ENCODE peak calls at places on chromosomes 3 and 15, in nine cellular contexts. E, Q, R, K, F, W, S, C and A are unnamed samples.

GRCh38 chr3:4471907-4472306 is 4.8 kb upstream of the SUMF1 start:
- DNase-seq in Q (no peak), E (no peak), C (no peak), R (no peak), S (no peak), W (no peak), K (no peak), F (no peak), A (no peak)

GRCh38 chr15:75648156-75649000 is 666 bp downstream of the SNX33 start:
- DNase-seq in W (no peak), F (no peak), E (no peak), Q (no peak), R (peak; percentile 61), K (peak; percentile 18), C (no peak), S (peak; percentile 71), A (peak; percentile 87)

GRCh38 chr3:52851348-52851747 is 16.5 kb upstream of the MUSTN1 start:
- DNase-seq in C (no peak), F (no peak), Q (peak; percentile 9), E (peak; percentile 79), K (peak; percentile 50), W (peak; percentile 53), R (peak; percentile 51), S (peak; percentile 64), A (peak; percentile 31)

GRCh38 chr3:87509401-87509800 is 233.0 kb upstream of the POU1F1 start:
- DNase-seq in C (no peak), F (no peak), S (peak; percentile 14), W (no peak), K (no peak), E (no peak), Q (no peak), R (no peak), A (no peak)

GRCh38 chr15:29348308-29348914 is 78.8 kb upstream of the NSMCE3 start:
- DNase-seq in R (no peak), W (no peak), C (no peak), Q (no peak), S (peak; percentile 42), K (no peak), E (no peak), F (no peak), A (peak; percentile 76)

GRCh38 chr3:192825657-192826200 is 91.9 kb downstream of the MB21D2 start:
- DNase-seq in Q (no peak), C (no peak), K (no peak), F (no peak), W (no peak), R (peak; percentile 55), S (no peak), E (no peak), A (no peak)

GRCh38 chr3:126926684-126927404 is 56.1 kb upstream of the PLXNA1 start:
- DNase-seq in W (no peak), Q (no peak), F (no peak), R (peak; percentile 92), C (no peak), S (no peak), E (no peak), K (peak; percentile 89), A (no peak)

GRCh38 chr3:73192036-73192738 is 130.7 kb downstream of the EBLN2 start:
- DNase-seq in E (peak; percentile 52), K (no peak), C (no peak), R (no peak), Q (no peak), W (peak; percentile 29), S (peak; percentile 67), F (no peak), A (no peak)

GRCh38 chr15:55434989-55435825 is 26.9 kb downstream of the PIERCE2 start:
- DNase-seq in C (no peak), F (no peak), W (peak; percentile 7), R (peak; percentile 78), Q (no peak), K (peak; percentile 53), S (no peak), E (no peak), A (no peak)

GRCh38 chr3:137294139-137294538 is 336.4 kb downstream of the IL20RB start:
- DNase-seq in S (no peak), K (no peak), R (no peak), E (peak; percentile 44), F (no peak), C (no peak), W (no peak), Q (no peak), A (no peak)